ENCODE peak calls at places on chromosomes 4 and X, in seven cellular contexts. D is fibroblast of the conjunctiva; T is CD8-positive, alpha-beta memory T cell; W is ELR; N is HCEC 1CT; L is posterior vena cava; K is tibial nerve. Q is an unnamed sample.

GRCh38 chrX:9562851-9563250 is 98.0 kb downstream of the TBL1X start:
- DNase-seq in K (no peak), L (no peak), W (peak), T (no peak), D (peak), N (peak), Q (no peak)

GRCh38 chrX:119692241-119693031 is 532 bp downstream of the SEPTIN6 start:
- DNase-seq in W (peak), K (no peak), N (peak), D (no peak), T (peak), L (no peak), Q (peak)

GRCh38 chrX:111877681-111878080 is 1.7 kb downstream of the TRPC5OS start:
- DNase-seq in T (no peak), N (no peak), W (no peak), K (no peak), L (no peak), D (no peak), Q (no peak)

GRCh38 chrX:136258951-136259350 is 7.8 kb upstream of the MAP7D3 start:
- DNase-seq in L (no peak), D (no peak), W (no peak), N (no peak), T (no peak), K (no peak), Q (no peak)

GRCh38 chr4:41865306-41865980 is 69.8 kb upstream of the TMEM33 start:
- DNase-seq in D (no peak), W (no peak), N (no peak), L (peak), T (no peak), K (no peak), Q (no peak)

GRCh38 chrX:41459714-41460113 is 12.6 kb downstream of the NYX start:
- DNase-seq in T (no peak), W (no peak), D (no peak), L (no peak), K (no peak), N (no peak), Q (no peak)

GRCh38 chr4:165493359-165493758 is 114.6 kb downstream of the CPE start:
- DNase-seq in D (peak), T (peak), N (peak), W (peak), L (peak), K (peak), Q (no peak)

GRCh38 chrX:107398115-107398514 is 51.3 kb upstream of the FRMPD3 start:
- DNase-seq in K (no peak), D (no peak), T (no peak), L (no peak), W (no peak), N (no peak), Q (no peak)

GRCh38 chrX:132412208-132412607 is 76.6 kb downstream of the MBNL3 start:
- DNase-seq in T (no peak), L (no peak), W (no peak), K (no peak), N (no peak), D (no peak), Q (no peak)

GRCh38 chr4:8428288-8429097 is 12.0 kb downstream of the ACOX3 start:
- DNase-seq in K (peak), W (peak), L (peak), T (peak), D (peak), N (peak), Q (peak)

Q was measured in NK-92 treated with Interleukin-12 subunit alpha and Interleukin-12 subunit beta, amount 100 ng/mL, for 24 hours.